ENCODE peak calls at places on chromosomes 3 and 15, in six cellular contexts. R is AG09309; Q is nephron progenitor cell; V is astrocyte; Z is stimulated activated CD4-positive, alpha-beta T cell treated with anti-CD3 and anti-CD28 coated beads, Interleukin-12 subunit alpha, Interleukin-12 subunit beta, amount 100 ng/mL, for 4 hours; O is HuH-7.5. K is an unnamed sample.

GRCh38 chr3:71916747-71917369 is 131.9 kb upstream of the PROK2 start:
- DNase-seq in Z (no peak), O (no peak), R (no peak), V (peak), Q (no peak), K (no peak)

GRCh38 chr3:59065240-59065639 is 15.4 kb upstream of the CFAP20DC start:
- DNase-seq in O (no peak), Z (no peak), V (no peak), Q (no peak), R (no peak), K (no peak)

GRCh38 chr3:13150624-13151023 is 77.4 kb upstream of the IQSEC1 start:
- DNase-seq in O (no peak), V (no peak), Q (no peak), R (no peak), Z (no peak), K (no peak)

GRCh38 chr15:39413558-39413957 is 167.3 kb upstream of the THBS1 start:
- DNase-seq in R (no peak), Z (no peak), V (no peak), Q (no peak), O (no peak), K (no peak)

GRCh38 chr15:47620960-47621681 is 96.2 kb upstream of the SEMA6D start:
- DNase-seq in O (no peak), R (no peak), Z (no peak), V (no peak), Q (no peak), K (no peak)

GRCh38 chr3:155978324-155978723 is 107.9 kb downstream of the GMPS start:
- DNase-seq in O (no peak), Q (no peak), R (no peak), V (no peak), Z (no peak), K (no peak)

GRCh38 chr15:45130291-45131000 is 652 bp downstream of the DUOX1 start:
- DNase-seq in O (no peak), V (no peak), Z (no peak), R (no peak), Q (no peak), K (no peak)

GRCh38 chr3:20185733-20186599 is at the start of gene SGO1:
- DNase-seq in R (peak), V (peak), Z (peak), Q (peak), O (peak), K (peak)

GRCh38 chr3:114624676-114625181 is 330.9 kb downstream of the TIGIT start:
- DNase-seq in Z (no peak), V (peak), O (peak), R (peak), Q (peak), K (peak)

GRCh38 chr15:63893866-63894661 is 60.3 kb upstream of the HERC1 start:
- DNase-seq in O (no peak), Q (no peak), V (no peak), Z (no peak), R (no peak), K (no peak)

GRCh38 chr3:34283743-34284142 is 485.3 kb downstream of the PDCD6IP start:
- DNase-seq in R (no peak), V (no peak), Q (no peak), O (no peak), Z (no peak), K (no peak)

GRCh38 chr3:98809561-98809960 is 46.4 kb downstream of the ST3GAL6 start:
- DNase-seq in Z (no peak), V (no peak), R (no peak), Q (no peak), O (no peak), K (no peak)

GRCh38 chr3:132399054-132399929 is 18.0 kb upstream of the DNAJC13 start:
- DNase-seq in O (peak), Z (no peak), R (no peak), Q (peak), V (peak), K (peak)

GRCh38 chr15:76674883-76675282 is 230.3 kb downstream of the SCAPER start:
- DNase-seq in Z (no peak), V (peak), Q (no peak), O (no peak), R (no peak), K (peak)

GRCh38 chr15:39392469-39393047 is 188.3 kb upstream of the THBS1 start:
- DNase-seq in Q (no peak), Z (no peak), V (no peak), O (no peak), R (no peak), K (no peak)